ENCODE peak calls at places on chromosomes 6 and 20, in five cellular contexts. One of them, this sample, is unnamed.
A peak's percentile ranks its signal among the peaks of the same experiment; 100 is the strongest.

GRCh38 chr6:111555041-111555440 is 50.6 kb downstream of the TRAF3IP2 start:
- DNase-seq in SK-N-MC: no peak
- DNase-seq in tibial nerve: peak; percentile 62
- DNase-seq in mucosa of gallbladder: no peak
- DNase-seq in Daoy: peak; percentile 32
- DNase-seq in this sample: no peak

GRCh38 chr6:149323925-149324324 is 6.4 kb downstream of the TAB2 start:
- DNase-seq in SK-N-MC: no peak
- DNase-seq in tibial nerve: no peak
- DNase-seq in mucosa of gallbladder: no peak
- DNase-seq in Daoy: no peak
- DNase-seq in this sample: no peak

GRCh38 chr6:61585504-61585903 is 700.5 kb downstream of the KHDRBS2 start:
- DNase-seq in SK-N-MC: no peak
- DNase-seq in tibial nerve: no peak
- DNase-seq in mucosa of gallbladder: no peak
- DNase-seq in Daoy: no peak
- DNase-seq in this sample: no peak

GRCh38 chr6:93447874-93448273 is 28.5 kb upstream of the EPHA7 start:
- DNase-seq in SK-N-MC: no peak
- DNase-seq in tibial nerve: no peak
- DNase-seq in mucosa of gallbladder: no peak
- DNase-seq in Daoy: no peak
- DNase-seq in this sample: no peak

GRCh38 chr20:32442630-32443029 is 84.5 kb downstream of the ASXL1 start:
- DNase-seq in SK-N-MC: no peak
- DNase-seq in tibial nerve: no peak
- DNase-seq in mucosa of gallbladder: no peak
- DNase-seq in Daoy: no peak
- DNase-seq in this sample: no peak

GRCh38 chr6:84897874-84898635 is 133.7 kb upstream of the TBX18 start:
- DNase-seq in SK-N-MC: no peak
- DNase-seq in tibial nerve: no peak
- DNase-seq in mucosa of gallbladder: no peak
- DNase-seq in Daoy: peak; percentile 57
- DNase-seq in this sample: peak; percentile 46

GRCh38 chr20:22686097-22686496 is 101.7 kb upstream of the FOXA2 start:
- DNase-seq in SK-N-MC: no peak
- DNase-seq in tibial nerve: peak; percentile 31
- DNase-seq in mucosa of gallbladder: peak; percentile 45
- DNase-seq in Daoy: peak; percentile 81
- DNase-seq in this sample: peak; percentile 74

GRCh38 chr6:11202513-11203305 is 29.8 kb downstream of the NEDD9 start:
- DNase-seq in SK-N-MC: no peak
- DNase-seq in tibial nerve: no peak
- DNase-seq in mucosa of gallbladder: no peak
- DNase-seq in Daoy: peak; percentile 41
- DNase-seq in this sample: peak; percentile 82

GRCh38 chr6:17472653-17473183 is 79.3 kb downstream of the CAP2 start:
- DNase-seq in SK-N-MC: no peak
- DNase-seq in tibial nerve: no peak
- DNase-seq in mucosa of gallbladder: no peak
- DNase-seq in Daoy: peak; percentile 37
- DNase-seq in this sample: no peak

GRCh38 chr6:68776382-68776781 is 141.3 kb downstream of the ADGRB3 start:
- DNase-seq in SK-N-MC: no peak
- DNase-seq in tibial nerve: no peak
- DNase-seq in mucosa of gallbladder: no peak
- DNase-seq in Daoy: no peak
- DNase-seq in this sample: no peak

GRCh38 chr6:37429352-37429750 is 3.7 kb upstream of the CMTR1 start:
- DNase-seq in SK-N-MC: no peak
- DNase-seq in tibial nerve: no peak
- DNase-seq in mucosa of gallbladder: no peak
- DNase-seq in Daoy: no peak
- DNase-seq in this sample: no peak

GRCh38 chr20:2696646-2697045 is 4.1 kb downstream of the EBF4 start:
- DNase-seq in SK-N-MC: no peak
- DNase-seq in tibial nerve: no peak
- DNase-seq in mucosa of gallbladder: no peak
- DNase-seq in Daoy: no peak
- DNase-seq in this sample: no peak

GRCh38 chr6:118103381-118104105 is 196.5 kb downstream of the SLC35F1 start:
- DNase-seq in SK-N-MC: no peak
- DNase-seq in tibial nerve: no peak
- DNase-seq in mucosa of gallbladder: no peak
- DNase-seq in Daoy: no peak
- DNase-seq in this sample: no peak

GRCh38 chr6:150527100-150527499 is 72.6 kb upstream of the PLEKHG1 start:
- DNase-seq in SK-N-MC: no peak
- DNase-seq in tibial nerve: no peak
- DNase-seq in mucosa of gallbladder: no peak
- DNase-seq in Daoy: peak; percentile 79
- DNase-seq in this sample: no peak

GRCh38 chr6:36542041-36542440 is 5.2 kb downstream of the STK38 start:
- DNase-seq in SK-N-MC: no peak
- DNase-seq in tibial nerve: no peak
- DNase-seq in mucosa of gallbladder: no peak
- DNase-seq in Daoy: no peak
- DNase-seq in this sample: no peak

GRCh38 chr6:170225852-170226417 is 64.9 kb downstream of the DLL1 start:
- DNase-seq in SK-N-MC: no peak
- DNase-seq in tibial nerve: no peak
- DNase-seq in mucosa of gallbladder: no peak
- DNase-seq in Daoy: no peak
- DNase-seq in this sample: no peak

GRCh38 chr20:48819813-48820648 is 7.8 kb downstream of the PREX1 start:
- DNase-seq in SK-N-MC: no peak
- DNase-seq in tibial nerve: no peak
- DNase-seq in mucosa of gallbladder: no peak
- DNase-seq in Daoy: no peak
- DNase-seq in this sample: no peak

GRCh38 chr6:104418125-104418524 is 441.6 kb downstream of the HACE1 start:
- DNase-seq in SK-N-MC: no peak
- DNase-seq in tibial nerve: no peak
- DNase-seq in mucosa of gallbladder: no peak
- DNase-seq in Daoy: no peak
- DNase-seq in this sample: no peak

GRCh38 chr6:143390278-143390677 is 60.2 kb downstream of the ADAT2 start:
- DNase-seq in SK-N-MC: no peak
- DNase-seq in tibial nerve: no peak
- DNase-seq in mucosa of gallbladder: no peak
- DNase-seq in Daoy: no peak
- DNase-seq in this sample: no peak

GRCh38 chr6:13488015-13488895 is 855 bp upstream of the GFOD1 start:
- DNase-seq in SK-N-MC: no peak
- DNase-seq in tibial nerve: no peak
- DNase-seq in mucosa of gallbladder: peak; percentile 35
- DNase-seq in Daoy: peak; percentile 60
- DNase-seq in this sample: peak; percentile 51